ENCODE peak calls at places on chromosome 15, in eight cellular contexts. L is bronchial epithelial cell, O is endothelial cell, T is heart left ventricle, A is A549, H is HCT116, K is GM10248, B is nephron progenitor cell. Y is an unnamed sample.

GRCh38 chr15:67178569-67179210 is 75.8 kb downstream of the AAGAB start:
- DNase-seq in B (no peak), O (no peak), T (no peak), L (peak), A (no peak), H (no peak), K (no peak), Y (peak)

GRCh38 chr15:38589502-38589901 is 24.9 kb upstream of the RASGRP1 start:
- DNase-seq in B (no peak), H (no peak), T (no peak), O (no peak), L (peak), A (peak), K (no peak), Y (peak)

GRCh38 chr15:41894791-41895463 is 1.1 kb upstream of the SPTBN5 start:
- DNase-seq in T (peak), H (peak), O (no peak), L (peak), B (no peak), K (peak), A (no peak), Y (peak)

GRCh38 chr15:101362986-101363566 is 68.0 kb upstream of the SNRPA1 start:
- DNase-seq in L (no peak), A (no peak), O (no peak), B (no peak), H (no peak), K (no peak), T (no peak), Y (no peak)

GRCh38 chr15:37891754-37892368 is 42.6 kb upstream of the TMCO5A start:
- DNase-seq in H (peak), B (peak), A (peak), O (no peak), L (peak), T (no peak), K (no peak), Y (peak)

GRCh38 chr15:27820232-27820631 is 278.9 kb downstream of the OCA2 start:
- DNase-seq in O (no peak), H (no peak), K (no peak), T (no peak), B (no peak), A (no peak), L (peak), Y (no peak)

GRCh38 chr15:26864664-26865191 is 2.1 kb upstream of the GABRA5 start:
- DNase-seq in O (peak), B (peak), K (no peak), L (peak), H (no peak), T (no peak), A (peak), Y (no peak)

GRCh38 chr15:90388462-90389182 is 580 bp downstream of the IQGAP1 start:
- DNase-seq in T (peak), O (peak), B (peak), L (no peak), A (peak), H (no peak), K (peak), Y (peak)

GRCh38 chr15:44710236-44711088 is 661 bp downstream of the PATL2 start:
- DNase-seq in K (peak), A (no peak), O (no peak), T (no peak), H (no peak), L (no peak), B (no peak), Y (peak)
- TF ChIP-seq CTCF in K (peak), A (peak), O (no peak), T (peak), H (peak), L (peak), B (no peak), Y (no peak)

GRCh38 chr15:62912808-62913207 is 129.7 kb upstream of the TPM1 start:
- DNase-seq in B (peak), K (no peak), T (no peak), O (no peak), L (no peak), A (peak), H (no peak), Y (no peak)
- TF ChIP-seq CTCF in B (peak), K (no peak), T (no peak), O (no peak), L (no peak), A (no peak), H (no peak), Y (no peak)

DNA sequence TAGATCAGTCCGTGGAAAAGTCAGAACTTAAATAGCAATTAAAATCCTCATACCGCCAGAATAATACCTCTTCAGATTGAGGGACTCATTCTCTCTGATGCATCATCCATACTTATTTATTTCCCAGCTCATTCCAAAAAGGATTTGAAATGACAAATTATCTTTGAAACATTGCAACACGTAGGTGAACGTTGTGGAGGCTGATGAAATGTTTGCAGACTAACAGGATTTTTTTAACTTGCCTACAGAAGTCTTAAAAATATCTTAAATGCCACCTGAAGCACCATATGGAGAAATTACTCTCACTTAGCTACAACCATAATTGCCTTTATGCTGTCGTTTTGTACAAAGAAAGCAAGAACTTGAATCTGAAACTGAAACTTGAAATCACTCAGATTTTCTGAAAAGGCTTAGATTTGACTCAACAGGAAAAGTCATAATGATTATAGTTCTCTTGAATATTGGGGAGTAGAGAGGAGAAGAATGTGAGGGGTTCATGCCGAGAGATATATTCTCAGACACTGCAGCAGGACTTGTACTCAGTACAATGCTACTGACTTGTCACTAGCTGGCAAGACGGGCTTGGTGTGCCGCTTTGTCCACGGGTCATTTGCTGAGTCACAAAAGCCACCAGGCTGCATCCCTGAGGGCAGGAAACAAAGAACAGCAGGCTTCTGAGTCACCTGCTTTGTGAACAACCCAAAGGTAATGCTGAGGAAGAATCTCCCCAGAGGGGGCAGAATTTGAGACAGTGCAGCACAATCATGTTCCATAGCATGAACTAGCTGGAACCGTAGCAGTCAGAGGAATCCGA is 7.1 kb upstream of the FMN1 start:
- DNase-seq in L (peak), A (peak), K (peak), T (no peak), H (peak), B (peak), O (peak), Y (peak)
- TF ChIP-seq CTCF in L (peak), A (peak), K (no peak), T (no peak), H (peak), B (no peak), O (no peak), Y (peak)

DNA sequence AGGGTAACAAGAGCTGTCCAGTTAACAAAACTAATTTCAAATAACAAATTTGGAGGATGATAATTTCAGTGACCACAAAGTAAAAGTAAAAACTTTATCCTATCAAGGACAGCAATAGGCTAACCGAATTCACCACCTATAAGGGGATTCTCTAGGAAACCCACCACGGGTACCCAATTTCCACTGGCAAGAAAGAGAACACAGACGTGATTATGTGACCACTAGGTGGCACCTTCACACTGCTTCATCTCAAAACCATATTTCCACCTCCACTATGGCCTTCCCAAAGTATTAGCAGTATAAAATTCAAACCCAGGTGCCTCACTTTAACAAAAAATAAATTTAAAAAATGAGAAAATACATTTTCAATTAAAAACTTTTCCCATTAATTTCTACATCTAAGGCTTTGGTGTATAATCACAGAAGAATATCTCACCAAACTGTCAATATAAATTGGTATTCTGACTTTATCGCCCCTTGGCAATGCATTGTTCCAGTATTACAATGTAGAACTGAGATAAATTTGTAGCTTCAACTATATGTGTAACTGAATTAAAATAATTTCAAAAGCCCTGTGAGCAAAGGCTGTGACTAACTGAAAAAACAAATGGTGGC is 96.5 kb downstream of the FSIP1 start:
- DNase-seq in O (peak), T (peak), A (peak), K (peak), H (peak), B (peak), L (peak), Y (peak)
- TF ChIP-seq CTCF in O (peak), T (peak), A (peak), K (peak), H (peak), B (peak), L (peak), Y (peak)

DNA sequence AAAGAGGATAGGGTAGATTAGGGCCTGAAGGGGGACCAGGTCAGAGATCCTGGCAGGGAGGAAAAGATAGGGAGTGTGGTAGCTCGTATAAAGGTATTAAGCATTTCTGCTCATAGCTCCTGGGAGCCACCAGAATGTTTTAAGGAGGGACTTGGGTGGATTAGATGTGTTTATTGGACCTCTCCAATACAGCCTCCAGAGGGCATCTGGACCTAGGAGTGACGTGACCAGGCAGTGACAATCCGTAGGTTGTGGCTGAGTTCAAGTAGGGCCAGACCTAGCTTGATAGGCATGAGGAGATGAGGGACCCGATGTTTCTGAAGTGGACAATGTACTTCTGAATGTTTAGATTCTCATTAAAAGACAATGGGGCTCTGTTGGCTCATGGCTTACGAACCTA is 435.2 kb downstream of the MCTP2 start:
- DNase-seq in O (no peak), B (no peak), T (no peak), L (no peak), H (no peak), A (no peak), K (no peak), Y (no peak)
- TF ChIP-seq CTCF in O (no peak), B (no peak), T (no peak), L (no peak), H (no peak), A (no peak), K (no peak), Y (no peak)

DNA sequence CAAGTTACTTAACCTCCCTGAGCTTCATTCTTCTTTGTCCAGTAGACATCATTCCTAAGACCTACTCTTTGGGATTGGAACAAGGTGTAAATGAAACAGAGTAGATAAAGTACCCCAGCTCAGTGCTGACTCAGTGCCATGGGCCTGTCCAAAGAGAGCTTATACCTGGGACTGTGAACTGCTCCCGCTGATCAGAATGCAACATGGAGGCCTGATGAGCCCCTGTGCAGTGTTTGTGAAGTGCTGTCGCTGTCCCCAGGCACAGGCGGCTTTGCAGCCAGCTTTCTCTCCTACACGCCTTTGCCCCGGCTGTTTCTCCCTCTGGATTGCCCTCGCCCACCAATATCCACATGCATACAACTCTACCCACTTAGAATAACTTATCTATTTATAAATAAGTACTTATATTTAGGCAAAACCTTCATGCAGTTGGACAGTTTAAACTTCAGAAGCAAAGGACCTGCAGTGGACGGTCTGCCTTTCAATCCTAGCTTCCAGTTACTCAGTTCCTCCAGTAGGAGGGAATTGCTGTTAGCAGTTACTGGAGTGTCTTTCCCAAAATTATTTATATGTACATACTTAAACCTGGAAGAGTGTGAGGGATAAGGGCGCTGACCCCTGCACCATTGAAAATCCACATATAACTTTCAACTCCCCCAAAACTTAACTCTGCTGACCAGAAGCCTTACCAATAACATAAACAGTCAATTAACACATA is 80.0 kb downstream of the CORO2B start:
- DNase-seq in O (no peak), A (no peak), K (no peak), H (no peak), L (no peak), T (no peak), B (no peak), Y (no peak)
- TF ChIP-seq CTCF in O (no peak), A (no peak), K (no peak), H (no peak), L (no peak), T (no peak), B (peak), Y (no peak)

GRCh38 chr15:81642451-81642990 is 268.5 kb upstream of the TMC3 start:
- DNase-seq in A (no peak), H (no peak), T (no peak), O (no peak), B (no peak), K (no peak), L (no peak), Y (no peak)
- TF ChIP-seq CTCF in A (no peak), H (no peak), T (no peak), O (no peak), B (no peak), K (no peak), L (no peak), Y (no peak)

GRCh38 chr15:47157827-47158226 is 559.5 kb upstream of the SEMA6D start:
- DNase-seq in B (no peak), T (no peak), O (no peak), K (no peak), A (no peak), H (no peak), L (no peak), Y (no peak)
- TF ChIP-seq CTCF in B (no peak), T (no peak), O (no peak), K (no peak), A (no peak), H (no peak), L (no peak), Y (no peak)

DNA sequence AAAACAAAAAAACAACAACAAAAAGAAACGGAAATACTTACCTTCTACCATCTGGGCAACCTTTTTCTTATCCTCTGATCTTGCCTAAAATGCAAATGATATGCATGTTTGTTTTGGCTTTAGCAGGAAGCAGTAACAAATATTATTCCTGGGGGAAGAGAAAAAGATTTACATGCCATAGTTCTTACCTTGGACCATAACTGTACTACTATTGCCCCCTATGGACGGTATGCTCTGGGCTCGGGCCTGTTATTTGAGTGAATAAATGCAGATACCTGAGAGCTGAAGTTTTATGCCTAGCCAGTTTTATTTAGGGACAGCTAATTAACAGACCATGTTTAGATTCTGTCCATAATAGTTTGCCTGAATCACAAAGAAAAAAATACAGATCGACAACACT is 12.6 kb upstream of the STARD5 start:
- DNase-seq in K (peak), B (no peak), H (peak), L (peak), A (peak), T (no peak), O (no peak), Y (peak)
- TF ChIP-seq CTCF in K (peak), B (no peak), H (peak), L (peak), A (peak), T (peak), O (no peak), Y (peak)

GRCh38 chr15:97881568-97881967 is 78.9 kb upstream of the ARRDC4 start:
- DNase-seq in H (no peak), O (no peak), A (no peak), T (no peak), K (no peak), B (no peak), L (no peak), Y (no peak)

GRCh38 chr15:97870771-97871170 is 89.7 kb upstream of the ARRDC4 start:
- DNase-seq in A (no peak), O (no peak), K (no peak), T (no peak), H (no peak), B (no peak), L (no peak), Y (no peak)

GRCh38 chr15:97874139-97874538 is 86.4 kb upstream of the ARRDC4 start:
- DNase-seq in B (no peak), O (no peak), T (no peak), K (no peak), H (no peak), L (no peak), A (no peak), Y (no peak)

GRCh38 chr15:97875025-97875512 is 85.4 kb upstream of the ARRDC4 start:
- DNase-seq in L (no peak), O (no peak), T (no peak), H (no peak), A (peak), B (no peak), K (no peak), Y (no peak)

GRCh38 chr15:97875513-97876285 is 84.8 kb upstream of the ARRDC4 start:
- DNase-seq in A (no peak), B (no peak), H (peak), L (no peak), T (peak), K (no peak), O (peak), Y (no peak)
- TF ChIP-seq CTCF in A (peak), B (no peak), H (no peak), L (peak), T (peak), K (no peak), O (no peak), Y (no peak)

Y was measured in MCF 10A.